ENCODE peak calls at places on chromosomes 5 and 9, in four cellular contexts. M is uterus, O is endothelial cell of umbilical vein, I is brain microvascular endothelial cell. Y is an unnamed sample.

GRCh38 chr9:19186240-19186639 is 44.3 kb upstream of the DENND4C start:
- DNase-seq in M (no peak), O (no peak), I (no peak), Y (no peak)

GRCh38 chr9:127450170-127450830 is 906 bp downstream of the RPL12 start:
- DNase-seq in M (no peak), O (peak; percentile 16), I (no peak), Y (peak; percentile 26)

GRCh38 chr5:57207007-57207653 is 33.3 kb downstream of the GPBP1 start:
- DNase-seq in M (no peak), O (no peak), I (no peak), Y (no peak)

GRCh38 chr9:105690742-105691141 is 3.6 kb upstream of the TMEM38B start:
- DNase-seq in M (no peak), O (peak; percentile 31), I (peak; percentile 14), Y (no peak)

GRCh38 chr5:92896722-92897121 is 684.3 kb downstream of the NR2F1-AS1 start:
- DNase-seq in M (no peak), O (no peak), I (no peak), Y (no peak)

GRCh38 chr9:86200599-86201162 is 58.8 kb downstream of the C9orf153 start:
- DNase-seq in M (no peak), O (no peak), I (no peak), Y (no peak)

GRCh38 chr9:114465906-114466900 is 39.1 kb downstream of the WHRN start:
- DNase-seq in M (no peak), O (no peak), I (no peak), Y (no peak)

GRCh38 chr9:36499156-36499886 is 73.4 kb upstream of the MELK start:
- DNase-seq in M (no peak), O (no peak), I (no peak), Y (no peak)

GRCh38 chr9:127912882-127913281 is 4.0 kb downstream of the ST6GALNAC4 start:
- DNase-seq in M (no peak), O (no peak), I (no peak), Y (no peak)

GRCh38 chr5:133404724-133405123 is 207.6 kb downstream of the FSTL4 start:
- DNase-seq in M (no peak), O (no peak), I (no peak), Y (no peak)
- TF ChIP-seq CTCF in M (no peak), O (no peak), I (peak; percentile 38), Y (no peak)

GRCh38 chr5:88474574-88474973 is 205.9 kb upstream of the TMEM161B start:
- DNase-seq in M (no peak), O (no peak), I (no peak), Y (no peak)

DNA sequence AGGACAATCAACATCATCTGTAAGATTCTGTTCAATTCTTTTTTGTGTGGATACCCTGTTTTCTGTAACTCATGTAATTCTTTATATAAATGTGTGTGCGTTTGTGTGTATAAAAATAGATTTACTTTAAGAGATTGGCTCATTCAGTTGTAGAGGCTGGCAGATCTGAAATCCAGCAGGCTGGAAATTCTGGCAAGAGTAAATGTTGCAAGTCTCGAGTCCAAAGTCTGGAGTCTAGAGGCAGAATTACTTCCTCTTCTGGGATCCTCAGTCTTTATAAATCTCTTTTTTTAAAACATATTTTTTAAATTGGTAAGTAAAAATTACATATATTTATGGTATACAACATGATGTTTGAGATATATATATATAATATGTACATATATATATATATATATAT is 202.1 kb upstream of the TMEM161B start:
- DNase-seq in M (no peak), O (no peak), I (no peak), Y (no peak)
- H3K4me3 ChIP-seq in M (no peak overlapping the region), O (no peak overlapping the region), I (no peak overlapping the region), Y (no peak overlapping the region)

DNA sequence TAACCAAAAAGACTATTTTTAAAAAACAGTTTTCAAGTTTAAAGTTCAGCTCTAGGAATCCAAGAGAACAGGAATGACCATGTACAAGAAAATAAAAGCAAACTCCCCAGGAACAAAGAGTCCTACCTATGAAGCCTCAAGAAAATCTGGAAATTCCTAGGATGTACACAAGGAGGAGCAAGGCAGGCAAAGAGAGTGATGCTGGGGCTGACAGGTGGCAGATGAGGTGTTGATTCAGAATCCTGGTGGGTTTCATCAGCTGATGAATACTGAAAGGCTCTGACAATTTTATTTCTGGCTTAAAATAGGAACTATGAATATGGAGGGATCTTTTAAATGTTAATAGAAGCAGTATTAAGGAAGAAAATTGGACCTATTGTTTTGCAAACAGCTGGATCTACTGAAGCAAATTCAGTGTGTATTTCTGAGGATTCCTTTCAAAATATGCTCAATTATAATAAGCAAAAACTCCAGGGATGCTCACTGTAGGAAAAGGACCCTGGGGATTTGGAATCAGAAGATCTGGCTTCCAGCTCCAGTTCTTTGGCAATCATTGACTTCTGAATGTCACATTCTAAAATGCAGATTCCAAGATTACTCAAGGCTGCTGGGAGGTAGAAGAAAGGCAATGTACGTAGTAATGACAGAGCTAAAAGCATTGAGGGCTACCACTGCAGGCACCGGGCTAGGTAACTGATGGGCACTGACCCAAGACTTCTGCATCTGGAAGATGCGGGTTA is 28.0 kb upstream of the SH3RF2 start:
- DNase-seq in M (no peak), O (no peak), I (no peak), Y (no peak)
- TF ChIP-seq CTCF in M (no peak), O (no peak), I (peak; percentile 47), Y (peak; percentile 19)

GRCh38 chr5:58455066-58455465 is 4.8 kb downstream of the PLK2 start:
- DNase-seq in M (no peak), O (peak; percentile 7), I (no peak), Y (no peak)

GRCh38 chr5:58455495-58455894 is 4.4 kb downstream of the PLK2 start:
- DNase-seq in M (no peak), O (peak; percentile 15), I (no peak), Y (no peak)

GRCh38 chr5:58457040-58457439 is 2.8 kb downstream of the PLK2 start:
- DNase-seq in M (no peak), O (peak; percentile 17), I (no peak), Y (no peak)

GRCh38 chr5:58456486-58456885 is 3.4 kb downstream of the PLK2 start:
- DNase-seq in M (no peak), O (peak; percentile 19), I (no peak), Y (no peak)

DNA sequence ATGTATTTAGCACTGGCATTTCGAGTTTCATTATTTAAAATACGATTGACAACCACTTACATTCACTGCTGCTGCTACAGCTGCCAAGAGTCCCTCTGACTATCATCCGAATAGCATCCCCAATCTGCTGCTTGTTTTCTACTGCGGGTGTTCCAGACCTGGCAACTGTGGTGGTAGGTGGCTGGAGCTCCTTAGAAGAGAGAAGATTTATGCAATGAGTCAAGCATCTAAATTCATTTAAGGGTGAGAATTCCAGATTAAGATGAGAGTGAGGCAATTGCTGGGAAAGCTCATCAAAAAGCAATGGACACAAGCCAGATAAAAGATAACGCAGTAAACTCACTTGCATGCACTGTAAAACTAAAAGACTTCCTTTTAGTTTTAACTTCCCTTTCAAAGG is 3.9 kb downstream of the PLK2 start:
- DNase-seq in M (no peak), O (peak; percentile 23), I (no peak), Y (no peak)
- H3K4me3 ChIP-seq in M (no peak overlapping the region), O (peak overlapping the region; percentile 92), I (peak overlapping the region; percentile 91), Y (peak overlapping the region; percentile 94)

Y was measured in AG04450.